ENCODE peak calls at places on chromosome 16, in ten cellular contexts. One of them, this sample, is unnamed.

GRCh38 chr16:53952215-53953208 is 248.6 kb downstream of the FTO start:
- DNase-seq in T-helper 2 cell: no peak
- DNase-seq in stomach: no peak
- DNase-seq in stimulated activated CD8-positive, alpha-beta memory T cell treated with anti-CD3 and anti-CD28 coated beads, Interleukin-12 subunit alpha, Interleukin-12 subunit beta, amount 100 ng/mL, for 4 hours: no peak
- DNase-seq in midbrain: no peak
- DNase-seq in sigmoid colon: no peak
- DNase-seq in T-helper 9 cell: no peak
- DNase-seq in Calu3: no peak
- DNase-seq in T47D: no peak
- DNase-seq in AG09309: no peak
- DNase-seq in this sample: no peak

GRCh38 chr16:68985855-68986254 is 119.6 kb upstream of the HAS3 start:
- DNase-seq in T-helper 2 cell: no peak
- DNase-seq in stomach: no peak
- DNase-seq in stimulated activated CD8-positive, alpha-beta memory T cell treated with anti-CD3 and anti-CD28 coated beads, Interleukin-12 subunit alpha, Interleukin-12 subunit beta, amount 100 ng/mL, for 4 hours: no peak
- DNase-seq in midbrain: no peak
- DNase-seq in sigmoid colon: no peak
- DNase-seq in T-helper 9 cell: no peak
- DNase-seq in Calu3: no peak
- DNase-seq in T47D: no peak
- DNase-seq in AG09309: peak
- DNase-seq in this sample: no peak

GRCh38 chr16:72203401-72203800 is 31.4 kb upstream of the PMFBP1 start:
- DNase-seq in T-helper 2 cell: no peak
- DNase-seq in stomach: no peak
- DNase-seq in stimulated activated CD8-positive, alpha-beta memory T cell treated with anti-CD3 and anti-CD28 coated beads, Interleukin-12 subunit alpha, Interleukin-12 subunit beta, amount 100 ng/mL, for 4 hours: no peak
- DNase-seq in midbrain: peak
- DNase-seq in sigmoid colon: no peak
- DNase-seq in T-helper 9 cell: no peak
- DNase-seq in Calu3: no peak
- DNase-seq in T47D: no peak
- DNase-seq in AG09309: peak
- DNase-seq in this sample: peak

GRCh38 chr16:67284699-67285646 is 5.6 kb downstream of the PLEKHG4 start:
- DNase-seq in T-helper 2 cell: no peak
- DNase-seq in stomach: peak
- DNase-seq in stimulated activated CD8-positive, alpha-beta memory T cell treated with anti-CD3 and anti-CD28 coated beads, Interleukin-12 subunit alpha, Interleukin-12 subunit beta, amount 100 ng/mL, for 4 hours: no peak
- DNase-seq in midbrain: peak
- DNase-seq in sigmoid colon: no peak
- DNase-seq in T-helper 9 cell: no peak
- DNase-seq in Calu3: peak
- DNase-seq in T47D: peak
- DNase-seq in AG09309: no peak
- DNase-seq in this sample: peak

GRCh38 chr16:30758988-30759461 is 2.8 kb downstream of the CFAP119 start:
- DNase-seq in T-helper 2 cell: no peak
- DNase-seq in stomach: no peak
- DNase-seq in stimulated activated CD8-positive, alpha-beta memory T cell treated with anti-CD3 and anti-CD28 coated beads, Interleukin-12 subunit alpha, Interleukin-12 subunit beta, amount 100 ng/mL, for 4 hours: no peak
- DNase-seq in midbrain: no peak
- DNase-seq in sigmoid colon: peak
- DNase-seq in T-helper 9 cell: no peak
- DNase-seq in Calu3: no peak
- DNase-seq in T47D: no peak
- DNase-seq in AG09309: no peak
- DNase-seq in this sample: no peak

GRCh38 chr16:17154981-17155380 is 315.8 kb downstream of the XYLT1 start:
- DNase-seq in T-helper 2 cell: no peak
- DNase-seq in stomach: no peak
- DNase-seq in stimulated activated CD8-positive, alpha-beta memory T cell treated with anti-CD3 and anti-CD28 coated beads, Interleukin-12 subunit alpha, Interleukin-12 subunit beta, amount 100 ng/mL, for 4 hours: no peak
- DNase-seq in midbrain: no peak
- DNase-seq in sigmoid colon: peak
- DNase-seq in T-helper 9 cell: no peak
- DNase-seq in Calu3: no peak
- DNase-seq in T47D: no peak
- DNase-seq in AG09309: no peak
- DNase-seq in this sample: no peak

GRCh38 chr16:73056911-73057310 is 9.0 kb upstream of the ZFHX3 start:
- DNase-seq in T-helper 2 cell: no peak
- DNase-seq in stomach: no peak
- DNase-seq in stimulated activated CD8-positive, alpha-beta memory T cell treated with anti-CD3 and anti-CD28 coated beads, Interleukin-12 subunit alpha, Interleukin-12 subunit beta, amount 100 ng/mL, for 4 hours: no peak
- DNase-seq in midbrain: no peak
- DNase-seq in sigmoid colon: no peak
- DNase-seq in T-helper 9 cell: no peak
- DNase-seq in Calu3: no peak
- DNase-seq in T47D: no peak
- DNase-seq in AG09309: no peak
- DNase-seq in this sample: no peak

GRCh38 chr16:626787-627457 is 3.9 kb upstream of the WFIKKN1 start:
- DNase-seq in T-helper 2 cell: no peak
- DNase-seq in stomach: no peak
- DNase-seq in stimulated activated CD8-positive, alpha-beta memory T cell treated with anti-CD3 and anti-CD28 coated beads, Interleukin-12 subunit alpha, Interleukin-12 subunit beta, amount 100 ng/mL, for 4 hours: no peak
- DNase-seq in midbrain: no peak
- DNase-seq in sigmoid colon: peak
- DNase-seq in T-helper 9 cell: no peak
- DNase-seq in Calu3: no peak
- DNase-seq in T47D: no peak
- DNase-seq in AG09309: peak
- DNase-seq in this sample: no peak

GRCh38 chr16:54503436-54503835 is 216.8 kb upstream of the IRX3 start:
- DNase-seq in T-helper 2 cell: no peak
- DNase-seq in stomach: no peak
- DNase-seq in stimulated activated CD8-positive, alpha-beta memory T cell treated with anti-CD3 and anti-CD28 coated beads, Interleukin-12 subunit alpha, Interleukin-12 subunit beta, amount 100 ng/mL, for 4 hours: no peak
- DNase-seq in midbrain: no peak
- DNase-seq in sigmoid colon: no peak
- DNase-seq in T-helper 9 cell: no peak
- DNase-seq in Calu3: no peak
- DNase-seq in T47D: no peak
- DNase-seq in AG09309: no peak
- DNase-seq in this sample: no peak

GRCh38 chr16:16143941-16144340 is 79.4 kb downstream of the ABCC6 start:
- DNase-seq in T-helper 2 cell: no peak
- DNase-seq in stomach: no peak
- DNase-seq in stimulated activated CD8-positive, alpha-beta memory T cell treated with anti-CD3 and anti-CD28 coated beads, Interleukin-12 subunit alpha, Interleukin-12 subunit beta, amount 100 ng/mL, for 4 hours: no peak
- DNase-seq in midbrain: no peak
- DNase-seq in sigmoid colon: no peak
- DNase-seq in T-helper 9 cell: no peak
- DNase-seq in Calu3: no peak
- DNase-seq in T47D: no peak
- DNase-seq in AG09309: no peak
- DNase-seq in this sample: peak

GRCh38 chr16:1929105-1929504 is 10.9 kb upstream of the HS3ST6 start:
- DNase-seq in T-helper 2 cell: no peak
- DNase-seq in stomach: no peak
- DNase-seq in stimulated activated CD8-positive, alpha-beta memory T cell treated with anti-CD3 and anti-CD28 coated beads, Interleukin-12 subunit alpha, Interleukin-12 subunit beta, amount 100 ng/mL, for 4 hours: no peak
- DNase-seq in midbrain: peak
- DNase-seq in sigmoid colon: no peak
- DNase-seq in T-helper 9 cell: no peak
- DNase-seq in Calu3: no peak
- DNase-seq in T47D: peak
- DNase-seq in AG09309: no peak
- DNase-seq in this sample: peak

GRCh38 chr16:57626420-57627170 is 1.8 kb upstream of the ADGRG1 start:
- DNase-seq in T-helper 2 cell: no peak
- DNase-seq in stomach: no peak
- DNase-seq in stimulated activated CD8-positive, alpha-beta memory T cell treated with anti-CD3 and anti-CD28 coated beads, Interleukin-12 subunit alpha, Interleukin-12 subunit beta, amount 100 ng/mL, for 4 hours: no peak
- DNase-seq in midbrain: no peak
- DNase-seq in sigmoid colon: no peak
- DNase-seq in T-helper 9 cell: no peak
- DNase-seq in Calu3: no peak
- DNase-seq in T47D: no peak
- DNase-seq in AG09309: no peak
- DNase-seq in this sample: no peak

GRCh38 chr16:35181422-35182030 is 1722.1 kb downstream of the TP53TG3F start:
- DNase-seq in T-helper 2 cell: no peak
- DNase-seq in stomach: no peak
- DNase-seq in stimulated activated CD8-positive, alpha-beta memory T cell treated with anti-CD3 and anti-CD28 coated beads, Interleukin-12 subunit alpha, Interleukin-12 subunit beta, amount 100 ng/mL, for 4 hours: no peak
- DNase-seq in midbrain: no peak
- DNase-seq in sigmoid colon: no peak
- DNase-seq in T-helper 9 cell: no peak
- DNase-seq in Calu3: no peak
- DNase-seq in T47D: no peak
- DNase-seq in AG09309: no peak
- DNase-seq in this sample: no peak

GRCh38 chr16:2686912-2687507 is 4.7 kb downstream of the KCTD5 start:
- DNase-seq in T-helper 2 cell: no peak
- DNase-seq in stomach: peak
- DNase-seq in stimulated activated CD8-positive, alpha-beta memory T cell treated with anti-CD3 and anti-CD28 coated beads, Interleukin-12 subunit alpha, Interleukin-12 subunit beta, amount 100 ng/mL, for 4 hours: no peak
- DNase-seq in midbrain: peak
- DNase-seq in sigmoid colon: peak
- DNase-seq in T-helper 9 cell: no peak
- DNase-seq in Calu3: no peak
- DNase-seq in T47D: no peak
- DNase-seq in AG09309: no peak
- DNase-seq in this sample: no peak

GRCh38 chr16:81562926-81563325 is 118.3 kb downstream of the CMIP start:
- DNase-seq in T-helper 2 cell: no peak
- DNase-seq in stomach: no peak
- DNase-seq in stimulated activated CD8-positive, alpha-beta memory T cell treated with anti-CD3 and anti-CD28 coated beads, Interleukin-12 subunit alpha, Interleukin-12 subunit beta, amount 100 ng/mL, for 4 hours: no peak
- DNase-seq in midbrain: no peak
- DNase-seq in sigmoid colon: no peak
- DNase-seq in T-helper 9 cell: no peak
- DNase-seq in Calu3: no peak
- DNase-seq in T47D: no peak
- DNase-seq in AG09309: no peak
- DNase-seq in this sample: no peak

GRCh38 chr16:53995378-53995777 is 291.2 kb downstream of the IRX3 start:
- DNase-seq in T-helper 2 cell: no peak
- DNase-seq in stomach: no peak
- DNase-seq in stimulated activated CD8-positive, alpha-beta memory T cell treated with anti-CD3 and anti-CD28 coated beads, Interleukin-12 subunit alpha, Interleukin-12 subunit beta, amount 100 ng/mL, for 4 hours: no peak
- DNase-seq in midbrain: no peak
- DNase-seq in sigmoid colon: no peak
- DNase-seq in T-helper 9 cell: no peak
- DNase-seq in Calu3: no peak
- DNase-seq in T47D: no peak
- DNase-seq in AG09309: no peak
- DNase-seq in this sample: no peak

GRCh38 chr16:9192746-9193145 is 101.3 kb downstream of the HAPSTR1 start:
- DNase-seq in T-helper 2 cell: no peak
- DNase-seq in stomach: no peak
- DNase-seq in stimulated activated CD8-positive, alpha-beta memory T cell treated with anti-CD3 and anti-CD28 coated beads, Interleukin-12 subunit alpha, Interleukin-12 subunit beta, amount 100 ng/mL, for 4 hours: no peak
- DNase-seq in midbrain: no peak
- DNase-seq in sigmoid colon: no peak
- DNase-seq in T-helper 9 cell: no peak
- DNase-seq in Calu3: peak
- DNase-seq in T47D: peak
- DNase-seq in AG09309: no peak
- DNase-seq in this sample: no peak

GRCh38 chr16:4859190-4859899 is 12.1 kb downstream of the UBN1 start:
- DNase-seq in T-helper 2 cell: no peak
- DNase-seq in stomach: no peak
- DNase-seq in stimulated activated CD8-positive, alpha-beta memory T cell treated with anti-CD3 and anti-CD28 coated beads, Interleukin-12 subunit alpha, Interleukin-12 subunit beta, amount 100 ng/mL, for 4 hours: no peak
- DNase-seq in midbrain: no peak
- DNase-seq in sigmoid colon: no peak
- DNase-seq in T-helper 9 cell: no peak
- DNase-seq in Calu3: no peak
- DNase-seq in T47D: no peak
- DNase-seq in AG09309: no peak
- DNase-seq in this sample: no peak

GRCh38 chr16:28140788-28141618 is 70.8 kb downstream of the XPO6 start:
- DNase-seq in T-helper 2 cell: peak
- DNase-seq in stomach: peak
- DNase-seq in stimulated activated CD8-positive, alpha-beta memory T cell treated with anti-CD3 and anti-CD28 coated beads, Interleukin-12 subunit alpha, Interleukin-12 subunit beta, amount 100 ng/mL, for 4 hours: peak
- DNase-seq in midbrain: no peak
- DNase-seq in sigmoid colon: no peak
- DNase-seq in T-helper 9 cell: peak
- DNase-seq in Calu3: no peak
- DNase-seq in T47D: no peak
- DNase-seq in AG09309: no peak
- DNase-seq in this sample: no peak

GRCh38 chr16:1310832-1311200 is 1.4 kb downstream of the UBE2I start:
- DNase-seq in T-helper 2 cell: no peak
- DNase-seq in stomach: peak
- DNase-seq in stimulated activated CD8-positive, alpha-beta memory T cell treated with anti-CD3 and anti-CD28 coated beads, Interleukin-12 subunit alpha, Interleukin-12 subunit beta, amount 100 ng/mL, for 4 hours: no peak
- DNase-seq in midbrain: no peak
- DNase-seq in sigmoid colon: no peak
- DNase-seq in T-helper 9 cell: no peak
- DNase-seq in Calu3: no peak
- DNase-seq in T47D: no peak
- DNase-seq in AG09309: no peak
- DNase-seq in this sample: no peak

GRCh38 chr16:49556252-49557069 is 182.9 kb downstream of the C16orf78 start:
- DNase-seq in T-helper 2 cell: no peak
- DNase-seq in stomach: no peak
- DNase-seq in stimulated activated CD8-positive, alpha-beta memory T cell treated with anti-CD3 and anti-CD28 coated beads, Interleukin-12 subunit alpha, Interleukin-12 subunit beta, amount 100 ng/mL, for 4 hours: no peak
- DNase-seq in midbrain: peak
- DNase-seq in sigmoid colon: no peak
- DNase-seq in T-helper 9 cell: no peak
- DNase-seq in Calu3: no peak
- DNase-seq in T47D: peak
- DNase-seq in AG09309: no peak
- DNase-seq in this sample: peak

GRCh38 chr16:12406840-12407690 is 396.6 kb downstream of the CPPED1 start:
- DNase-seq in T-helper 2 cell: no peak
- DNase-seq in stomach: no peak
- DNase-seq in stimulated activated CD8-positive, alpha-beta memory T cell treated with anti-CD3 and anti-CD28 coated beads, Interleukin-12 subunit alpha, Interleukin-12 subunit beta, amount 100 ng/mL, for 4 hours: no peak
- DNase-seq in midbrain: no peak
- DNase-seq in sigmoid colon: no peak
- DNase-seq in T-helper 9 cell: no peak
- DNase-seq in Calu3: no peak
- DNase-seq in T47D: no peak
- DNase-seq in AG09309: no peak
- DNase-seq in this sample: no peak

GRCh38 chr16:84907575-84907974 is 87.8 kb downstream of the CRISPLD2 start:
- DNase-seq in T-helper 2 cell: no peak
- DNase-seq in stomach: no peak
- DNase-seq in stimulated activated CD8-positive, alpha-beta memory T cell treated with anti-CD3 and anti-CD28 coated beads, Interleukin-12 subunit alpha, Interleukin-12 subunit beta, amount 100 ng/mL, for 4 hours: no peak
- DNase-seq in midbrain: peak
- DNase-seq in sigmoid colon: peak
- DNase-seq in T-helper 9 cell: no peak
- DNase-seq in Calu3: no peak
- DNase-seq in T47D: no peak
- DNase-seq in AG09309: peak
- DNase-seq in this sample: peak

GRCh38 chr16:31487720-31488629 is 5.1 kb downstream of the SLC5A2 start:
- DNase-seq in T-helper 2 cell: peak
- DNase-seq in stomach: peak
- DNase-seq in stimulated activated CD8-positive, alpha-beta memory T cell treated with anti-CD3 and anti-CD28 coated beads, Interleukin-12 subunit alpha, Interleukin-12 subunit beta, amount 100 ng/mL, for 4 hours: peak
- DNase-seq in midbrain: peak
- DNase-seq in sigmoid colon: no peak
- DNase-seq in T-helper 9 cell: peak
- DNase-seq in Calu3: peak
- DNase-seq in T47D: peak
- DNase-seq in AG09309: no peak
- DNase-seq in this sample: peak

GRCh38 chr16:86570542-86571196 is 4.0 kb downstream of the FOXC2 start:
- DNase-seq in T-helper 2 cell: no peak
- DNase-seq in stomach: no peak
- DNase-seq in stimulated activated CD8-positive, alpha-beta memory T cell treated with anti-CD3 and anti-CD28 coated beads, Interleukin-12 subunit alpha, Interleukin-12 subunit beta, amount 100 ng/mL, for 4 hours: no peak
- DNase-seq in midbrain: no peak
- DNase-seq in sigmoid colon: no peak
- DNase-seq in T-helper 9 cell: no peak
- DNase-seq in Calu3: no peak
- DNase-seq in T47D: no peak
- DNase-seq in AG09309: no peak
- DNase-seq in this sample: no peak

GRCh38 chr16:85535352-85536072 is 77.6 kb upstream of the GSE1 start:
- DNase-seq in T-helper 2 cell: no peak
- DNase-seq in stomach: peak
- DNase-seq in stimulated activated CD8-positive, alpha-beta memory T cell treated with anti-CD3 and anti-CD28 coated beads, Interleukin-12 subunit alpha, Interleukin-12 subunit beta, amount 100 ng/mL, for 4 hours: no peak
- DNase-seq in midbrain: no peak
- DNase-seq in sigmoid colon: peak
- DNase-seq in T-helper 9 cell: no peak
- DNase-seq in Calu3: no peak
- DNase-seq in T47D: no peak
- DNase-seq in AG09309: no peak
- DNase-seq in this sample: no peak

GRCh38 chr16:46828292-46828691 is 2.7 kb downstream of the C16orf87 start:
- DNase-seq in T-helper 2 cell: no peak
- DNase-seq in stomach: no peak
- DNase-seq in stimulated activated CD8-positive, alpha-beta memory T cell treated with anti-CD3 and anti-CD28 coated beads, Interleukin-12 subunit alpha, Interleukin-12 subunit beta, amount 100 ng/mL, for 4 hours: no peak
- DNase-seq in midbrain: no peak
- DNase-seq in sigmoid colon: no peak
- DNase-seq in T-helper 9 cell: no peak
- DNase-seq in Calu3: no peak
- DNase-seq in T47D: no peak
- DNase-seq in AG09309: no peak
- DNase-seq in this sample: no peak

GRCh38 chr16:913817-914440 is 56.9 kb downstream of the LMF1 start:
- DNase-seq in T-helper 2 cell: no peak
- DNase-seq in stomach: no peak
- DNase-seq in stimulated activated CD8-positive, alpha-beta memory T cell treated with anti-CD3 and anti-CD28 coated beads, Interleukin-12 subunit alpha, Interleukin-12 subunit beta, amount 100 ng/mL, for 4 hours: no peak
- DNase-seq in midbrain: no peak
- DNase-seq in sigmoid colon: no peak
- DNase-seq in T-helper 9 cell: no peak
- DNase-seq in Calu3: no peak
- DNase-seq in T47D: no peak
- DNase-seq in AG09309: no peak
- DNase-seq in this sample: no peak